ENCODE peak calls at places on chromosomes 3 and 15, in six cellular contexts. B is fibroblast of villous mesenchyme, X is Caco-2, O is left lung, R is neuronal stem cell, F is NCI-H1930. M is an unnamed sample.

GRCh38 chr15:58357529-58358476 is 74.0 kb upstream of the LIPC start:
- DNase-seq in B (peak; percentile 79), X (no peak), O (no peak), R (no peak), F (no peak), M (no peak)

GRCh38 chr3:37272743-37273142 is 98.4 kb upstream of the LRRFIP2 start:
- DNase-seq in B (peak; percentile 38), X (no peak), O (no peak), R (no peak), F (no peak), M (peak; percentile 18)

GRCh38 chr15:63210151-63211051 is 21.0 kb downstream of the RAB8B start:
- DNase-seq in B (peak; percentile 77), X (no peak), O (no peak), R (no peak), F (no peak), M (no peak)

GRCh38 chr3:64143399-64144130 is 81.7 kb downstream of the PRICKLE2 start:
- DNase-seq in B (peak; percentile 69), X (no peak), O (no peak), R (no peak), F (no peak), M (no peak)

GRCh38 chr3:113266738-113267137 is 55.4 kb downstream of the BOC start:
- DNase-seq in B (no peak), X (no peak), O (no peak), R (no peak), F (peak; percentile 15), M (no peak)

GRCh38 chr3:114928989-114929620 is 218.0 kb downstream of the ZBTB20 start:
- DNase-seq in B (peak; percentile 6), X (no peak), O (no peak), R (no peak), F (no peak), M (peak; percentile 23)

GRCh38 chr15:40081691-40082194 is 26.9 kb downstream of the BMF start:
- DNase-seq in B (peak; percentile 93), X (peak; percentile 85), O (no peak), R (peak; percentile 84), F (no peak), M (no peak)

GRCh38 chr3:62822905-62823304 is 52.3 kb downstream of the CADPS start:
- DNase-seq in B (no peak), X (no peak), O (no peak), R (no peak), F (no peak), M (no peak)

GRCh38 chr3:128335621-128336296 is 130.9 kb downstream of the DNAJB8 start:
- DNase-seq in B (no peak), X (peak; percentile 82), O (no peak), R (no peak), F (no peak), M (no peak)

GRCh38 chr3:60698117-60698516 is 553.1 kb downstream of the FHIT start:
- DNase-seq in B (no peak), X (no peak), O (no peak), R (no peak), F (no peak), M (no peak)

GRCh38 chr15:44300567-44300966 is 12.0 kb downstream of the GOLM2 start:
- DNase-seq in B (no peak), X (no peak), O (no peak), R (no peak), F (no peak), M (no peak)

GRCh38 chr3:73361591-73361990 is 263.1 kb downstream of the PDZRN3 start:
- DNase-seq in B (no peak), X (peak; percentile 41), O (no peak), R (no peak), F (no peak), M (no peak)

GRCh38 chr15:50493625-50494024 is 52.8 kb downstream of the USP50 start:
- DNase-seq in B (no peak), X (no peak), O (no peak), R (no peak), F (no peak), M (no peak)

GRCh38 chr3:113736548-113737089 is 9.4 kb downstream of the NAA50 start:
- DNase-seq in B (peak; percentile 83), X (no peak), O (no peak), R (peak; percentile 33), F (peak; percentile 28), M (no peak)

GRCh38 chr15:70281811-70282307 is 184.1 kb upstream of the TLE3 start:
- DNase-seq in B (no peak), X (no peak), O (no peak), R (no peak), F (no peak), M (no peak)

GRCh38 chr3:80769683-80770082 is 991.8 kb downstream of the GBE1 start:
- DNase-seq in B (peak; percentile 2), X (no peak), O (peak; percentile 43), R (no peak), F (no peak), M (no peak)

GRCh38 chr3:125310623-125311076 is 64.5 kb downstream of the ZNF148 start:
- DNase-seq in B (peak; percentile 41), X (no peak), O (no peak), R (no peak), F (no peak), M (no peak)

GRCh38 chr3:60580826-60581225 is 670.4 kb downstream of the FHIT start:
- DNase-seq in B (no peak), X (no peak), O (no peak), R (no peak), F (no peak), M (no peak)

GRCh38 chr3:168885028-168885427 is 778.5 kb downstream of the MECOM start:
- DNase-seq in B (peak; percentile 7), X (no peak), O (no peak), R (no peak), F (no peak), M (no peak)

GRCh38 chr3:45546636-45547201 is 47.8 kb upstream of the LIMD1 start:
- DNase-seq in B (no peak), X (no peak), O (no peak), R (peak; percentile 45), F (peak; percentile 3), M (no peak)

GRCh38 chr15:81050806-81051205 is 50.1 kb downstream of the TLNRD1 start:
- DNase-seq in B (no peak), X (no peak), O (no peak), R (no peak), F (no peak), M (no peak)

GRCh38 chr3:13972679-13973379 is 93.0 kb upstream of the WNT7A start:
- DNase-seq in B (no peak), X (no peak), O (peak; percentile 14), R (no peak), F (no peak), M (no peak)

GRCh38 chr3:14286887-14287496 is 108.4 kb downstream of the LSM3 start:
- DNase-seq in B (no peak), X (no peak), O (no peak), R (no peak), F (no peak), M (no peak)

GRCh38 chr3:196968233-196969000 is at the start of gene PIGZ:
- DNase-seq in B (peak; percentile 27), X (no peak), O (peak; percentile 90), R (no peak), F (peak; percentile 31), M (no peak)

GRCh38 chr15:80573614-80574013 is 121.5 kb upstream of the ABHD17C start:
- DNase-seq in B (peak; percentile 16), X (no peak), O (no peak), R (no peak), F (no peak), M (no peak)

GRCh38 chr3:164233951-164234350 is 844.3 kb downstream of the SI start:
- DNase-seq in B (no peak), X (no peak), O (no peak), R (no peak), F (no peak), M (peak; percentile 66)

GRCh38 chr3:33543600-33543999 is 103.4 kb upstream of the UBP1 start:
- DNase-seq in B (no peak), X (no peak), O (no peak), R (no peak), F (no peak), M (no peak)